ENCODE peak calls at places on chromosomes 5 and 9, in four cellular contexts. F is mammary epithelial cell, U is keratinocyte, A is fibroblast of lung. S is an unnamed sample.

GRCh38 chr5:22560115-22560514 is 293.0 kb downstream of the CDH12 start:
- DNase-seq in F (peak), A (peak), U (no peak), S (no peak)

GRCh38 chr9:104879555-104880318 is 48.2 kb downstream of the ABCA1 start:
- DNase-seq in U (no peak), F (no peak), A (peak), S (no peak)

GRCh38 chr9:109418827-109419226 is 79.3 kb downstream of the PTPN3 start:
- DNase-seq in F (no peak), U (no peak), A (peak), S (peak)

GRCh38 chr5:124519396-124519795 is 227.0 kb downstream of the ZNF608 start:
- DNase-seq in A (peak), F (peak), U (no peak), S (no peak)

GRCh38 chr5:111697215-111697614 is 59.8 kb downstream of the NREP start:
- DNase-seq in A (peak), F (no peak), U (peak), S (no peak)

GRCh38 chr9:136345281-136346156 is 18.0 kb downstream of the DNLZ start:
- DNase-seq in F (peak), U (no peak), A (peak), S (peak)

GRCh38 chr9:130143279-130143893 is 28.8 kb upstream of the NCS1 start:
- DNase-seq in U (no peak), F (no peak), A (no peak), S (no peak)

GRCh38 chr5:166340039-166340438 is 1951.4 kb upstream of the WWC1 start:
- DNase-seq in U (no peak), A (peak), F (no peak), S (no peak)

GRCh38 chr9:81902601-81903000 is 25.6 kb upstream of the SPATA31D4 start:
- DNase-seq in A (peak), F (peak), U (no peak), S (no peak)

GRCh38 chr5:37090123-37090726 is 159.0 kb downstream of the CPLANE1 start:
- DNase-seq in F (no peak), A (peak), U (no peak), S (peak)

GRCh38 chr5:77906806-77907205 is 130.7 kb upstream of the TBCA start:
- DNase-seq in F (peak), A (peak), U (no peak), S (no peak)

GRCh38 chr5:80990971-80991370 is 30.8 kb downstream of the RASGRF2 start:
- DNase-seq in U (peak), F (peak), A (peak), S (no peak)

GRCh38 chr9:111896942-111897830 is 572 bp downstream of the UGCG start:
- DNase-seq in F (peak), A (peak), U (no peak), S (no peak)

GRCh38 chr9:4792054-4792571 is 631 bp upstream of the RCL1 start:
- DNase-seq in F (no peak), U (no peak), A (no peak), S (no peak)

GRCh38 chr9:4894076-4894475 is 91.0 kb upstream of the JAK2 start:
- DNase-seq in U (no peak), A (peak), F (peak), S (no peak)

GRCh38 chr5:140174014-140174413 is 974 bp upstream of the CYSTM1 start:
- DNase-seq in A (no peak), U (no peak), F (no peak), S (no peak)

GRCh38 chr9:133717113-133718031 is 20.8 kb downstream of the SARDH start:
- DNase-seq in A (no peak), F (no peak), U (no peak), S (no peak)

GRCh38 chr5:31413030-31413812 is 118.7 kb downstream of the DROSHA start:
- DNase-seq in U (no peak), F (peak), A (no peak), S (no peak)

GRCh38 chr5:94021246-94021645 is 279.8 kb upstream of the POU5F2 start:
- DNase-seq in U (no peak), A (peak), F (peak), S (no peak)

GRCh38 chr9:89594811-89595550 is 9.8 kb upstream of the GADD45G start:
- DNase-seq in F (no peak), U (no peak), A (no peak), S (no peak)

GRCh38 chr5:107937710-107938355 is 267.1 kb upstream of the EFNA5 start:
- DNase-seq in A (no peak), F (no peak), U (no peak), S (no peak)

GRCh38 chr5:67154518-67155206 is 41.9 kb downstream of the CD180 start:
- DNase-seq in U (no peak), A (no peak), F (no peak), S (no peak)

GRCh38 chr5:10276691-10277090 is 26.6 kb downstream of the CCT5 start:
- DNase-seq in F (no peak), A (no peak), U (no peak), S (no peak)

GRCh38 chr9:123282343-123283047 is 14.1 kb upstream of the STRBP start:
- DNase-seq in A (peak), U (no peak), F (no peak), S (no peak)

GRCh38 chr5:127849891-127850290 is 146.7 kb downstream of the CCDC192 start:
- DNase-seq in U (no peak), A (no peak), F (no peak), S (peak)

GRCh38 chr9:100472725-100473261 is at the start of gene TMEFF1:
- DNase-seq in U (no peak), F (peak), A (peak), S (peak)

GRCh38 chr5:76371955-76372319 is 31.1 kb upstream of the IQGAP2 start:
- DNase-seq in A (peak), U (no peak), F (peak), S (no peak)

GRCh38 chr9:125428060-125428481 is 166.4 kb downstream of the GAPVD1 start:
- DNase-seq in U (no peak), A (no peak), F (peak), S (no peak)

GRCh38 chr9:93894691-93895079 is 60.5 kb downstream of the BARX1 start:
- DNase-seq in U (no peak), F (no peak), A (no peak), S (no peak)

GRCh38 chr5:172688735-172689572 is 47.9 kb downstream of the NEURL1B start:
- DNase-seq in F (peak), U (no peak), A (no peak), S (no peak)

GRCh38 chr5:155886311-155887031 is 440.5 kb upstream of the SGCD start:
- DNase-seq in F (no peak), U (no peak), A (no peak), S (no peak)

GRCh38 chr5:55042886-55043285 is 18.8 kb downstream of the GZMK start:
- DNase-seq in F (no peak), U (no peak), A (no peak), S (no peak)

GRCh38 chr9:90012825-90013425 is 408.1 kb downstream of the GADD45G start:
- DNase-seq in F (no peak), A (no peak), U (no peak), S (no peak)

GRCh38 chr5:21654551-21654950 is 1198.6 kb downstream of the CDH12 start:
- DNase-seq in A (no peak), U (no peak), F (no peak), S (no peak)

DNA sequence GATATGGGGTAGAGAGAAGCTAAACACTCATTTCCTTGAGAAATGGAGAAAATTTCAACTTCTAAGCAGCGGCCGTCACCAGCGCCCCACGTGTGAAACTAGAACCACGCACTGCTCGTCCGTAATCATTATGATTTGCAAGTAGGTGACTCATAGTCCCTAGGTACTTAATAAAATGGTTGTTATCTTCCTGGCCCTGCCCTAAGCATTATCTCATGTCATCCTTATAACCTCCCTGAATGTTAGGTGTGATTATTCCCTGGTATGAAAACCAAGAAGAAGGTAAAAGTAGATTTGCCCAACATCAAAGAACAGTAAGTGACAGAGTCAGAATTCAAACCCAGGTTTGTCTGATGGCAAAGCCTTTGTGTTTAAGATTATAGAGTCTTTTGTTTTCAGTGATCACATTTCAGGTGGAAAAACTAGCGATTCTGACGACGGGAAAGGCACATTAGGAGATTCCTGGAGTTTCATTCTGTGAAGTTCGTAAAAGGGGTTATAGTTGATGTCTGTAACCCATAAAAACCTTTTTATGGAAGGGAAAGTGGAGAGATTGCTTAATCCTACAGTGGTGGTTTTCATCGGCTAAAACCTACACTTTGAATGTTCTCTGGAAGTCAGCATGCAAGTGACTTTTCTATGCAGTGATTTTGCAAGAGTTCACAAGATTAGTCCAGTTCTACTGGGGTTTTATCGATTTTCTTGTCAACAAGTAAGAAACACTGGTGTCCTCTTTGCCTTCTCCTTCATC is 202.9 kb upstream of the WWC1 start:
- DNase-seq in U (no peak), A (no peak), F (no peak), S (no peak)
- TF ChIP-seq EZH2 in U (no peak), A (no peak), F (no peak), S (no peak)

DNA sequence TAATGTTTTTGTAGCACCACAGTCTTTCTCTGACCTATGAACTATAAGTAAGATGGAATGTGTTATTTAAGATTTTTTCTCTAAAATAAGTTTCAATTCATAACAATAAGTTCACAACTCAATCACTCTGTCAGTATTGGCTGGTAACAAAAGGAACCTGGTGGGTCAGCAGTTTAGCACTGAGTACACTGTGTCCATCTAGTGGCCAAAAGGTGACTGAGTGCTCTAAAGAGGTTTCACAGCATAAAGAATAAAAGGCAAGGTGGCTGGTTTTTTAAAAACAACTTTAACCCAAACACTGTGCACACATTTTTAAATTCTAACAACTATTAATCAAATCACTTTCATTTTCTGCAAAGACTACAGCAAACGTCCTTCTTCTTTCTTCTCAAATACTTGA is 443.3 kb downstream of the PDE4D start:
- DNase-seq in F (no peak), A (no peak), U (no peak), S (no peak)
- TF ChIP-seq CTCF in F (peak), A (no peak), U (peak), S (peak)

GRCh38 chr5:39218482-39219381 is 631 bp downstream of the FYB1 start:
- DNase-seq in F (peak), A (no peak), U (no peak), S (no peak)
- H3K9ac ChIP-seq in F (peak), A (no peak), U (no peak), S (no peak)

DNA sequence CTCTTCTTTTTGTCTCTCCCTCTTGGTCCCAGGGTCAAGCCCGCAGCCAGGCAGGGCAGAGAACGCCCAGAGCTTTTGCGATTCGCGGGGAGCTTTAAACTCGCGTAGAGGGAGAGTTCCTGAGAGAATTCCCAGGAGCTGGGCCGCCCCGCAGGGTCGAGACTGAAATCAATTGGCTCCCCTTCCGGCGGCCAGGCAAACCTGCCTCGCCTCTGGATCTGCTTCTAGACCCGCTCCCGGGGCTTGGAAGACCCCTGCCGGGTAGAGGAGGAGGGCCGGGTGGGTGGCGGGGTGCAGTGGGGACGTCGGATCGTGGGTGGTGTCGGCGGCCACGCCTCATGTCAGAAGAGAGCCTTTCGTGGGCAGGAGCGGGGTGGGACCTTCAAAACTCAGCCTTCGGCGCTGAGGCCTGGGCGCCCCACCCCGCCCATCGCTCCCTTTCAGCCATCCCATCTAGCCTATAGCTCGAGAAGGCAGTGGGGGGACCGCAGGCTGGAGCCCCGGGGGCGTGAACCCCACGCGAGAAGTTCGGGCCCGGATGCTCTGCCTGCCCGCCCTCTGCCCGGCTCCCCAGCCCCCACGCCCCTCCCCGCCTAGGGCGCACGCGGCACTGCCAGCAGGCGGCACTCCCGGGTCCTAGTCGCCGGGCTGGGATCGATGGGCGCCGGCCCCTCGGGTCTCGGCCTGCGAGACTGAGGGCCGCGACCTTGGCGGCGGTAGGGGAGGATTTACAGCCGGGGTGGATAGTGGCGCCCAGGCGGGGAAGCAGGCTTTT is 6.1 kb downstream of the PRDM6 start:
- DNase-seq in A (no peak), F (no peak), U (no peak), S (peak)
- TF ChIP-seq EZH2 in A (no peak), F (peak), U (peak), S (peak)

GRCh38 chr5:153625826-153626354 is 135.4 kb downstream of the GRIA1 start:
- DNase-seq in A (no peak), U (no peak), F (no peak), S (no peak)

GRCh38 chr5:153629496-153629895 is 139.0 kb downstream of the GRIA1 start:
- DNase-seq in U (no peak), F (no peak), A (peak), S (no peak)

GRCh38 chr5:153626836-153627235 is 136.4 kb downstream of the GRIA1 start:
- DNase-seq in F (no peak), A (no peak), U (no peak), S (no peak)

GRCh38 chr5:153630546-153630945 is 140.1 kb downstream of the GRIA1 start:
- DNase-seq in U (no peak), F (no peak), A (no peak), S (no peak)

GRCh38 chr5:153629027-153629426 is 138.6 kb downstream of the GRIA1 start:
- DNase-seq in U (peak), F (peak), A (peak), S (peak)
- TF ChIP-seq CTCF in U (peak), F (peak), A (peak), S (peak)

DNA sequence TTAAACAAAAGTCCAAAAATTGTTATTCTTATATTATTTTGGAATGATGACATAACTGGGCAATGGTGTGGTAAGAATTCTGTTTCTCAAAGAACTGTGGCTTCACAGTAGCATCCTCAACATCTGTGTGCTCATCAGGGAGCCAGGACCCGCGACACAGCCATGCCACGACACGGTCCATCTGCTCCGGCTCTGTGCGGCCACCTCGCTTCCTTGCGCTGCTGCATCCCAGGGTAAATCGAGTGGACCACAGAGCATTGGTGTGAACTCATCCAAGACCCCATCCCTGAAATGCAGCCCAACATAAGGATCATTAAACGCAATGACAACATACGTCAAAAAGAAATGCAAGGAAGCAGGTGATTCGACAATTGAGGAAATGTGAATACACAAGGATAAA is 15.3 kb downstream of the WHRN start:
- DNase-seq in F (no peak), U (no peak), A (no peak), S (no peak)
- H3K9ac ChIP-seq in F (no peak), U (no peak), A (no peak), S (no peak)

S was measured in neural progenitor cell.